ENCODE peak calls at places on chromosome 22, in nine cellular contexts. P is ovary; T is aorta; J is naive thymus-derived CD4-positive, alpha-beta T cell; Z is OCI-LY7; M is GM23338; X is PC-3; E is mesendoderm; I is IMR-90. F is an unnamed sample.
A peak's percentile ranks its signal among the peaks of the same experiment; 100 is the strongest.

GRCh38 chr22:19855504-19856409 is 1.1 kb upstream of the GNB1L start:
- DNase-seq in P (peak; percentile 73), T (peak; percentile 73), J (peak; percentile 55), Z (peak; percentile 84), M (peak; percentile 71), X (peak; percentile 62), E (peak; percentile 53), I (peak; percentile 35), F (peak; percentile 36)

GRCh38 chr22:17990167-17990566 is 34.2 kb downstream of the MICAL3 start:
- DNase-seq in P (no peak), T (no peak), J (no peak), Z (no peak), M (no peak), X (no peak), E (no peak), I (no peak), F (no peak)

GRCh38 chr22:42962295-42963230 is 52.4 kb downstream of the PACSIN2 start:
- DNase-seq in P (no peak), T (peak; percentile 63), J (no peak), Z (no peak), M (no peak), X (no peak), E (peak; percentile 53), I (peak; percentile 47), F (no peak)

GRCh38 chr22:25136953-25137576 is 62.6 kb upstream of the CRYBB3 start:
- DNase-seq in P (no peak), T (no peak), J (no peak), Z (no peak), M (no peak), X (no peak), E (no peak), I (no peak), F (no peak)

GRCh38 chr22:24521791-24522245 is 26.7 kb downstream of the UPB1 start:
- DNase-seq in P (no peak), T (no peak), J (no peak), Z (peak; percentile 82), M (peak; percentile 91), X (peak; percentile 83), E (peak; percentile 95), I (peak; percentile 60), F (no peak)

GRCh38 chr22:25475554-25476022 is 88.9 kb upstream of the GRK3 start:
- DNase-seq in P (no peak), T (no peak), J (no peak), Z (no peak), M (peak; percentile 27), X (no peak), E (peak; percentile 46), I (peak; percentile 72), F (no peak)

GRCh38 chr22:32644252-32645100 is 157.0 kb upstream of the TIMP3 start:
- DNase-seq in P (peak; percentile 60), T (peak; percentile 74), J (no peak), Z (no peak), M (peak; percentile 36), X (no peak), E (peak; percentile 63), I (peak; percentile 59), F (peak; percentile 8)

GRCh38 chr22:19061471-19062138 is 60.6 kb downstream of the DGCR2 start:
- DNase-seq in P (no peak), T (no peak), J (no peak), Z (no peak), M (no peak), X (no peak), E (no peak), I (no peak), F (no peak)

GRCh38 chr22:43637267-43637666 is 174.8 kb downstream of the EFCAB6 start:
- DNase-seq in P (no peak), T (no peak), J (no peak), Z (no peak), M (no peak), X (no peak), E (no peak), I (no peak), F (no peak)

GRCh38 chr22:21613553-21614233 is 16.1 kb downstream of the YDJC start:
- DNase-seq in P (no peak), T (no peak), J (no peak), Z (no peak), M (no peak), X (no peak), E (no peak), I (no peak), F (no peak)

GRCh38 chr22:46446799-46447198 is 90.6 kb downstream of the CELSR1 start:
- DNase-seq in P (no peak), T (no peak), J (no peak), Z (no peak), M (no peak), X (no peak), E (no peak), I (no peak), F (no peak)
- H3K4me1 ChIP-seq in P (no peaks in the 10 kb centered on the region), T (no peaks in the 10 kb centered on the region), J (no peaks in the 10 kb centered on the region), Z (peaks cover 21% of the 10 kb centered on the region), M (peaks cover 16% of the 10 kb centered on the region), X (peaks cover 11% of the 10 kb centered on the region), E (no peaks in the 10 kb centered on the region), I (no peaks in the 10 kb centered on the region), F (no peaks in the 10 kb centered on the region)

GRCh38 chr22:36087784-36088183 is 59.2 kb upstream of the RBFOX2 start:
- DNase-seq in P (no peak), T (no peak), J (no peak), Z (no peak), M (no peak), X (no peak), E (no peak), I (no peak), F (no peak)
- H3K27ac ChIP-seq in P (no peak overlapping the region), T (no peak overlapping the region), J (no peak overlapping the region), Z (no peak overlapping the region), M (no peak overlapping the region), X (no peak overlapping the region), E (no peak overlapping the region), I (no peak overlapping the region), F (no peak overlapping the region)

GRCh38 chr22:39146256-39147101 is 6.0 kb downstream of the CBX7 start:
- DNase-seq in P (no peak), T (no peak), J (no peak), Z (no peak), M (no peak), X (no peak), E (no peak), I (no peak), F (no peak)
- H3K4me1 ChIP-seq in P (peaks cover 27% of the 10 kb centered on the region), T (no peaks in the 10 kb centered on the region), J (peaks cover 54% of the 10 kb centered on the region), Z (peaks cover 53% of the 10 kb centered on the region), M (peaks cover 40% of the 10 kb centered on the region), X (peaks cover 10% of the 10 kb centered on the region), E (peaks cover 5% of the 10 kb centered on the region), I (peaks cover 7% of the 10 kb centered on the region), F (peaks cover 57% of the 10 kb centered on the region)

DNA sequence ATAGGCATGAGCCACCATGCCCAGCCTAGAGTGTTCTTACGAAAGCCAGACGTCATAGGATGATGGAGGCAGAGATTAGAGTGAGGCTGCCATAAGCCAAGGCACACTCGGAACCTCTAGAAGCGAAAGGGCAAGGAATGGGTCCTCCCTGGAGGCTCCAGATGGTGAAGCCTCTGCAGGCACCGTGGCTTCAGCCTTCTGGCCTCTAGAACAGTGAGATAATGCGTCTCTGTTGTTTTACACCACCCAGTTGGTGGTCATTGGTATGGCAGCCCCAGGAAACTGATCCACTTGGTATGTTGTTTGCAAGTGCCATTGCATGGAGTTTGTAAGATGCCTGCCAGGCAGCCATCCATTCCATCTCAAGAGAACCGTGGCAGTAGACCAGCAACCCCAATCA is 791.0 kb downstream of the TBC1D22A start:
- DNase-seq in P (no peak), T (no peak), J (no peak), Z (no peak), M (no peak), X (no peak), E (no peak), I (no peak), F (no peak)
- H3K27ac ChIP-seq in P (no peak overlapping the region), T (no peak overlapping the region), J (no peak overlapping the region), Z (no peak overlapping the region), M (no peak overlapping the region), X (no peak overlapping the region), E (no peak overlapping the region), I (no peak overlapping the region), F (no peak overlapping the region)

GRCh38 chr22:23265389-23265700 is 85.0 kb downstream of the BCR start:
- DNase-seq in P (no peak), T (no peak), J (no peak), Z (no peak), M (no peak), X (no peak), E (no peak), I (no peak), F (no peak)

GRCh38 chr22:23268877-23269276 is 88.6 kb downstream of the BCR start:
- DNase-seq in P (no peak), T (no peak), J (no peak), Z (peak; percentile 84), M (no peak), X (no peak), E (no peak), I (no peak), F (no peak)

GRCh38 chr22:23268139-23268712 is 87.9 kb downstream of the BCR start:
- DNase-seq in P (no peak), T (no peak), J (no peak), Z (peak; percentile 73), M (peak; percentile 40), X (no peak), E (peak; percentile 40), I (no peak), F (no peak)

GRCh38 chr22:23266780-23267179 is 86.5 kb downstream of the BCR start:
- DNase-seq in P (no peak), T (no peak), J (no peak), Z (no peak), M (no peak), X (no peak), E (no peak), I (no peak), F (no peak)

DNA sequence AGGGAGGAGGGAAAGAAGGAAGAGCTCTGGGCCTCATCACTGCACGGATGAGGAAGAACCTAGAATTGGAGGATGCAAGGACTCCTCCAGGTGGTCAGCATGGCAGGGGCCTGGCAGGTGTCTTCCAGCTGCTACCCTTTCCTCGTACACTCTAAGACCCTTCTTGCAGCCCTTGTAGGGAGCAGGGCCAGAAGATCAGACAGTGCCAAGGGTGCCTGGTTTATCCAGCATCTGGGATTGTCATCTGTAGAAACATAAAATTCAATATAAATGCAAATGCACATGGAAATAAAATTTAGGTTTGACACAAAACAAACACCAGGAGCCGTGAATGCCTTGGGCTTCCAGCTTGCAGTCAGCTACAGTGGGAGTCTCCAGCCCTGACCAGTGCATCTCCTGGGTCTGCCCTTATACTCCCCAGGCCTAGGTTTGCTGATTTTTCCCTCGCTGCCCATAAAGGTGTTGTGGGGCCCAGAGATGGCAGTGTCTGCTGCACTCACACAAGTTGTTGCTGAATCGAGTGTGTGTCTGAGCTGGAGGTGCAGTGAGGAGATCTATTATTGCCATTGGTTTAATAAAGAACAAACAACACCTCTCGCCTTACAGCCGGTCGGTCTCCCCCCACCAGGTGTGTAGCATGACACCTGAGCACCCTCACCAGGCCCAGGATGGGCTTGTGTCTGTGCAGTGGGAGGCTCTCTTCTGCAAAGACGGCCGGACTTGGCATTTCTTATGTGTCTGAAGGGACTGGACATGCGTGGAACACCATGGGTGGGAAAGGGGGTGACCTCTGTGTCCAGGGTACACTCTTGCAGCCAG is 87.1 kb downstream of the BCR start:
- DNase-seq in P (no peak), T (no peak), J (no peak), Z (peak; percentile 34), M (no peak), X (no peak), E (no peak), I (no peak), F (no peak)
- H3K4me1 ChIP-seq in P (no peaks in the 10 kb centered on the region), T (no peaks in the 10 kb centered on the region), J (no peaks in the 10 kb centered on the region), Z (peaks cover 93% of the 10 kb centered on the region), M (peaks cover 21% of the 10 kb centered on the region), X (no peaks in the 10 kb centered on the region), E (no peaks in the 10 kb centered on the region), I (no peaks in the 10 kb centered on the region), F (no peaks in the 10 kb centered on the region)

GRCh38 chr22:40101417-40102101 is 76.2 kb upstream of the TNRC6B start:
- DNase-seq in P (no peak), T (no peak), J (no peak), Z (no peak), M (no peak), X (no peak), E (no peak), I (no peak), F (no peak)
- H3K27ac ChIP-seq in P (no peak overlapping the region), T (no peak overlapping the region), J (no peak overlapping the region), Z (no peak overlapping the region), M (peak overlapping the region; percentile 41), X (no peak overlapping the region), E (no peak overlapping the region), I (no peak overlapping the region), F (no peak overlapping the region)